ENCODE peak calls at places on chromosomes 11 and 22, in five cellular contexts. Q, S, I, M and N are unnamed samples.

GRCh38 chr22:45648320-45649070 is 23.1 kb upstream of the ATXN10 start:
- DNase-seq in M (no peak), S (no peak), I (no peak), Q (no peak), N (no peak)

GRCh38 chr11:12785901-12786300 is 111.7 kb downstream of the TEAD1 start:
- DNase-seq in I (no peak), Q (no peak), M (no peak), S (no peak), N (no peak)

GRCh38 chr11:43580735-43581369 is 99.7 kb upstream of the HSD17B12 start:
- DNase-seq in I (no peak), S (no peak), M (no peak), Q (no peak), N (no peak)

GRCh38 chr22:27317156-27317555 is 484.4 kb downstream of the MN1 start:
- DNase-seq in Q (no peak), S (no peak), I (peak), M (no peak), N (no peak)

GRCh38 chr22:38694945-38695344 is 5.8 kb downstream of the JOSD1 start:
- DNase-seq in Q (no peak), I (no peak), S (peak), M (no peak), N (peak)

GRCh38 chr11:127000291-127000968 is at the start of gene KIRREL3:
- DNase-seq in I (no peak), S (no peak), Q (no peak), M (no peak), N (no peak)

GRCh38 chr11:15157181-15157580 is 42.5 kb downstream of the INSC start:
- DNase-seq in I (no peak), M (no peak), S (peak), Q (no peak), N (peak)

GRCh38 chr11:128905345-128906184 is 14.4 kb downstream of the KCNJ5 start:
- DNase-seq in M (peak), I (peak), Q (no peak), S (peak), N (peak)

GRCh38 chr22:38872831-38873248 is 824 bp upstream of the CBX6 start:
- DNase-seq in S (no peak), Q (no peak), M (peak), I (peak), N (no peak)

GRCh38 chr11:64718780-64719124 is 4.2 kb downstream of the NRXN2 start:
- DNase-seq in M (no peak), S (no peak), I (no peak), Q (no peak), N (no peak)

GRCh38 chr11:46914363-46914762 is 4.0 kb downstream of the LRP4 start:
- DNase-seq in I (no peak), S (peak), Q (no peak), M (no peak), N (peak)

GRCh38 chr11:6667733-6668374 is 12.2 kb upstream of the DCHS1 start:
- DNase-seq in I (no peak), M (no peak), S (peak), Q (no peak), N (peak)

GRCh38 chr11:104944080-104944479 is 24.3 kb downstream of the CASP4 start:
- DNase-seq in M (no peak), I (no peak), S (no peak), Q (no peak), N (no peak)

GRCh38 chr11:94330789-94331188 is 26.4 kb downstream of the IZUMO1R start:
- DNase-seq in I (no peak), M (no peak), Q (no peak), S (peak), N (peak)

GRCh38 chr11:66856496-66857233 is at the start of gene LRFN4:
- DNase-seq in S (peak), I (peak), M (no peak), Q (no peak), N (peak)

GRCh38 chr11:29159552-29160465 is 857.0 kb downstream of the KCNA4 start:
- DNase-seq in M (peak), S (peak), I (peak), Q (peak), N (peak)

GRCh38 chr11:36214484-36214883 is 74.7 kb downstream of the COMMD9 start:
- DNase-seq in M (no peak), I (no peak), S (peak), Q (no peak), N (peak)

GRCh38 chr11:96567667-96568066 is 177.9 kb downstream of the JRKL start:
- DNase-seq in S (no peak), Q (no peak), I (no peak), M (no peak), N (no peak)
- H3K4me3 ChIP-seq in S (no peak), Q (no peak), I (no peak), M (no peak), N (no peak)

GRCh38 chr11:115780625-115781024 is 276.4 kb upstream of the CADM1 start:
- DNase-seq in M (no peak), I (no peak), S (no peak), Q (no peak), N (no peak)
- TF ChIP-seq CTCF in M (no peak), I (no peak), S (no peak), Q (no peak), N (no peak)

GRCh38 chr11:77409046-77409445 is 64.8 kb downstream of the PAK1 start:
- DNase-seq in S (no peak), Q (no peak), I (no peak), M (no peak), N (no peak)

GRCh38 chr11:77411717-77412441 is 62.0 kb downstream of the PAK1 start:
- DNase-seq in S (peak), M (peak), Q (peak), I (peak), N (peak)

GRCh38 chr11:77411238-77411637 is 62.7 kb downstream of the PAK1 start:
- DNase-seq in M (no peak), S (no peak), I (peak), Q (no peak), N (peak)

GRCh38 chr11:77412814-77413213 is 61.1 kb downstream of the PAK1 start:
- DNase-seq in M (no peak), Q (no peak), S (no peak), I (no peak), N (no peak)

GRCh38 chr11:77410076-77410827 is 63.6 kb downstream of the PAK1 start:
- DNase-seq in M (no peak), S (no peak), Q (no peak), I (no peak), N (no peak)
- H3K4me3 ChIP-seq in M (no peak), S (no peak), Q (peak), I (no peak), N (no peak)

GRCh38 chr22:30948930-30949342 is 19.6 kb downstream of the MORC2 start:
- DNase-seq in S (no peak), I (no peak), Q (no peak), M (no peak), N (no peak)
- TF ChIP-seq CTCF in S (no peak), I (no peak), Q (peak), M (no peak), N (no peak)

DNA sequence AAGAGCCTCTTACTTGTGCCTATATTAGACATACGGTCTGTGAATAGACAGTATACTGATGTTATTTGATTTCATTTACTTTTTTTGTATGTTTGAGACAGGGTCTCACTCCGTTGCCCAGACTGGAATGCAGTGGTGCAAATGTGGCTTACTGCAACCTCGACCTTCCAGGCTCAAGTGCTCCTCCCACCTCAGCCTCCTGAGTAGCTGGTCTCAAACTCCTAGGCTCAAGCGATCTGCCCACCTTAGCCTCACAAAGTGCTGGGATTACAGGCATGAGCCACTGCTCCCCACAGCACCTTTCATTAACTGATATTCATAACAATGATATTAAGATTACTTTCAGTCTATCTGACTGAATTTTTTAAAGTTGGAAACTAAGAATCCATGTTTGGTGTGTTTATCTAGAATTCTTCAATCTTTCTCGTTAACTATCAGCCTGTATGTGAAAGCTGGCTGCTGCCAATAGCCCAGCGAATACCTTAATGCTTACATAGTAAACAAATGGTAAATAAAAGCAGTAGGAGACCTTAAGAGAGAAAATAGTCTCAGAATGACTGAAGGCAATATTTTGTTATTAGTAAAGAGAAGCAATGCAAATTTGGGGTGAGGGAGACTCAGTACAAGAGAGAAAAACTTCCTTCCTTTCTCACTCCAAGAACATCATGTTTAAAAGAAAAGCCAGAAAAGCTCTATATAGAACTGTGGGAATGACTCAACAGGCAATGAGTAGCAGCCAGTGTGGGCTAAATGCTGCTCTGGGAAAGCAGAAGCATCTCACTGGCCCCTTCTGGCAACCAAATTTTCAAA is 101.9 kb downstream of the MRTFA start:
- DNase-seq in S (peak), I (no peak), M (no peak), Q (no peak), N (peak)
- H3K4me3 ChIP-seq in S (no peak), I (no peak), M (no peak), Q (no peak), N (no peak)

DNA sequence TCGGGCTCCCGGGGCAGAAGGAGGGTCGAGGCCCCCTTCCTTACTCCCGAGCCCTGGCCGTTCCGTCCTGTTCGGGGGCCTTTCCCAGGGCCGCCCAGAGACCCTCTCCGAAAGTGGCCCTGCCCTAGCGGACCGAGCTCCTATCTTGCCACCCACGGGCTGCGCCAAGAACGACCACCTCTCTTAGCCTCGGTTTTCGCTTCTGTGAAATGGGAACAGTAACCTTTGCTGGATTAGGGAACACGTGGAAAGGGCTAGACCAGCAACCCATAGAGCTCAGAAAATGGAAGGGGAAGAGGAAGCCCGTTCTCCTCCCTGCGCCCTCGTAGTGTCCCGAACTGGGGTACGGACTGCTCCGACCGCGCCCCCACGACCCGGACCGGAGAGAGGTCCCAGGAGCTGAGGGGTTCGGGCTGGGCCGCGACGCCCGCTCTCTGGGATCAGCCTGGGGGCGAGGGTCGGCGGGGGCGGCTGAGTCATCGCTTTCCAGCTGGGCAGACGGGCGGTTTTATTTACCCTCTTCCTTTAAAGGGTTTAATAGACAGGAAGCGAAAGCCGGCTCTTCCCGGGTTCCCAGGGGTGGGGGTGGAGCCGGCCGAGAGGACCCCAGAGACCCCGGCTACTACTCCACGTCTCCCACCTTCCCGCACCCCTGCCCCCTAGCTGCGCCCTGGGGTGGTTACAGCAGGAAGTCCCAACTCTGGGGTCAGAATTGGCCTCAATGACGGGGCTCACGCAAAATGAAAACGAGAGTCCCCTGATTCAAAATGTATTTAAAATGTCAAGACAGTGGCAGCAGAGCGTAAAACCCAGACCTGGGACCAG is 872 bp upstream of the PHLDA2 start:
- DNase-seq in S (peak), Q (peak), I (peak), M (peak), N (peak)
- TF ChIP-seq CTCF in S (no peak), Q (peak), I (no peak), M (no peak), N (no peak)

GRCh38 chr11:119684361-119685072 is 44.5 kb downstream of the NECTIN1 start:
- DNase-seq in S (peak), M (peak), Q (peak), I (no peak), N (peak)
- H3K4me3 ChIP-seq in S (no peak), M (no peak), Q (no peak), I (no peak), N (no peak)

DNA sequence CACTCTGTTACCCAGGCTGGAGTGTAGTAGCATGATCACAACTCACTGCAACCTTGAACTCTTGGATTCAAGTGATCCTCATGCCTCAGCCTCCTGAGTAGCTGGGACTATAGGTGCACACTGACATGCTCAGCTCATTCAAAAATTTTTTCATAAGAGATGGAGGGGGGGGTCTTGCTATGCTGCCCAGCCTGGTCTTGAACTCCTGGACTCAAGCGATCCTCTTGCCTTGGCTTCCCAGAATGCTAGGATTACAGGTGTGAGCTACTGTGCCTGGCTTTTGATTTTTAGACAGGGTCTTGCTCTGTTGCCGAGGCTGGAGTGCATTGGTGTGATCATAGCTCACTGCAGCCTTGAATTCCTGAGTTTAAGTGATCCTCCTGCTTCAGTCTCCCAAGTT is 14.0 kb downstream of the PRAME start:
- DNase-seq in I (no peak), S (no peak), Q (no peak), M (no peak), N (no peak)
- TF ChIP-seq CTCF in I (no peak), S (no peak), Q (no peak), M (no peak), N (no peak)

GRCh38 chr11:9758676-9759518 is 95.0 kb downstream of the SWAP70 start:
- DNase-seq in S (peak), I (peak), M (peak), Q (no peak), N (peak)

GRCh38 chr11:9757809-9758675 is 94.2 kb downstream of the SWAP70 start:
- DNase-seq in M (peak), I (peak), Q (no peak), S (peak), N (peak)

GRCh38 chr11:9760180-9760550 is 96.3 kb downstream of the SWAP70 start:
- DNase-seq in Q (peak), M (peak), S (no peak), I (peak), N (peak)

GRCh38 chr11:9761441-9761945 is 97.6 kb downstream of the SWAP70 start:
- DNase-seq in S (peak), I (no peak), M (no peak), Q (no peak), N (peak)

DNA sequence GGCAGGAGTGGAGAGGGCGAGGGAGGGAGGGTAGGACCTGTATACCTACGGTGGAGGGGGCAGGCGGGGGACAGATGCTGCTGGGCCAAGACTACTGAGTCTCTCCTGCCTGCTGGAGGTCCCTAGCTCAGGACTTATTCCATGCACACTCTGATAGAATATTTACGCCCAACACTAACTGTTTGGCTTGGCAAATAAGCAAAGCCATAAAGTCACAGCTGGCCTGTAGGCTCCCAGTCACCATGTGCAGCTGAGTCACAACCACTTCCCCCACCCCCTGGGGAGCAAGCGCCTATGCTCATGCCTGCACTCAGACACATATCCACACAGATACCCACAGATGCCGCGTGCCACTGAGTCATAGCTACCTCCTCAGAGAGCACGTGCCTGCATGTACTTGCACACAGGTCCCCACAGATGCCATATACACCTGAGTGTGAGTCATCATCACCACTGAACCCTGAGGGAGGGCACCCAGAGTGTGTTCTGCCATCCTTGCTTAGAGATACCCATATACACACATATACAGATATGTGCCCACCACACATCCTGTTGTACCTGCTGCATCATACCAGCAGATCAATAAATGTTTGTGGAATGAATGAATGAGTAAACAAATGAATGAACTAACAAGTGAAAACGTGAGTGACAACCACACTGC is 95.8 kb downstream of the SWAP70 start:
- DNase-seq in I (peak), M (peak), S (peak), Q (peak), N (peak)
- H3K4me3 ChIP-seq in I (no peak), M (no peak), S (peak), Q (no peak), N (peak)